ENCODE peak calls at places on chromosome 1, in five cellular contexts. X is progenitor cell of endocrine pancreas, E is lower leg skin, R is ovary, N is neural crest cell. V is an unnamed sample.
A peak's percentile ranks its signal among the peaks of the same experiment; 100 is the strongest.

GRCh38 chr1:98205291-98206017 is 284.6 kb upstream of the DPYD start:
- DNase-seq in X (no peak), E (no peak), R (no peak), N (no peak), V (no peak)

GRCh38 chr1:160177231-160177630 is 13.1 kb upstream of the CASQ1 start:
- DNase-seq in X (no peak), E (no peak), R (no peak), N (no peak), V (no peak)

GRCh38 chr1:219298581-219299148 is 125.0 kb downstream of the LYPLAL1 start:
- DNase-seq in X (no peak), E (no peak), R (no peak), N (no peak), V (peak; percentile 61)

GRCh38 chr1:182129398-182129797 is 67.9 kb upstream of the ZNF648 start:
- DNase-seq in X (no peak), E (no peak), R (no peak), N (no peak), V (no peak)

GRCh38 chr1:95095833-95096217 is 21.3 kb upstream of the TLCD4 start:
- DNase-seq in X (no peak), E (no peak), R (no peak), N (no peak), V (peak; percentile 19)

GRCh38 chr1:203625623-203626189 is 926 bp upstream of the ATP2B4 start:
- DNase-seq in X (no peak), E (peak; percentile 78), R (peak; percentile 29), N (no peak), V (no peak)

GRCh38 chr1:59150537-59151386 is 146.1 kb upstream of the FGGY start:
- DNase-seq in X (no peak), E (peak; percentile 75), R (peak; percentile 87), N (no peak), V (peak; percentile 98)

GRCh38 chr1:20078166-20078565 is 8.2 kb downstream of the PLA2G5 start:
- DNase-seq in X (no peak), E (no peak), R (no peak), N (no peak), V (no peak)

GRCh38 chr1:117591248-117591647 is 14.6 kb upstream of the TENT5C start:
- DNase-seq in X (no peak), E (no peak), R (no peak), N (no peak), V (no peak)

GRCh38 chr1:171441278-171441677 is 44.1 kb upstream of the PRRC2C start:
- DNase-seq in X (no peak), E (no peak), R (no peak), N (no peak), V (peak; percentile 4)

GRCh38 chr1:176142973-176143372 is 64.1 kb downstream of the COP1 start:
- DNase-seq in X (no peak), E (no peak), R (no peak), N (no peak), V (no peak)

GRCh38 chr1:153552335-153552734 is 3.3 kb upstream of the S100A3 start:
- DNase-seq in X (no peak), E (no peak), R (no peak), N (no peak), V (no peak)

GRCh38 chr1:228837817-228838716 is 102.8 kb downstream of the RHOU start:
- DNase-seq in X (peak; percentile 32), E (no peak), R (peak; percentile 82), N (no peak), V (peak; percentile 52)

GRCh38 chr1:95021085-95021484 is 51.7 kb downstream of the ALG14 start:
- DNase-seq in X (no peak), E (no peak), R (no peak), N (no peak), V (no peak)

GRCh38 chr1:172588296-172589291 is 55.6 kb downstream of the SUCO start:
- DNase-seq in X (no peak), E (no peak), R (no peak), N (no peak), V (no peak)

GRCh38 chr1:244918422-244919319 is 54.3 kb upstream of the HNRNPU start:
- DNase-seq in X (peak; percentile 11), E (no peak), R (peak; percentile 22), N (peak; percentile 9), V (no peak)

GRCh38 chr1:48026275-48026674 is 29.1 kb upstream of the TRABD2B start:
- DNase-seq in X (no peak), E (peak; percentile 43), R (no peak), N (no peak), V (no peak)

GRCh38 chr1:2523191-2523890 is 3.1 kb downstream of the PANK4 start:
- DNase-seq in X (no peak), E (no peak), R (no peak), N (no peak), V (no peak)

GRCh38 chr1:3070304-3070653 is 1.3 kb downstream of the PRDM16 start:
- DNase-seq in X (no peak), E (no peak), R (no peak), N (no peak), V (no peak)

GRCh38 chr1:77398115-77398514 is 116.3 kb downstream of the AK5 start:
- DNase-seq in X (no peak), E (no peak), R (no peak), N (no peak), V (no peak)

GRCh38 chr1:201229771-201230635 is 39.4 kb downstream of the IGFN1 start:
- DNase-seq in X (no peak), E (no peak), R (no peak), N (no peak), V (no peak)

GRCh38 chr1:40462956-40463590 is 12.8 kb downstream of the ZFP69B start:
- DNase-seq in X (no peak), E (no peak), R (no peak), N (no peak), V (no peak)

GRCh38 chr1:232880354-232880753 is 70.1 kb upstream of the NTPCR start:
- DNase-seq in X (no peak), E (no peak), R (no peak), N (peak; percentile 39), V (no peak)

GRCh38 chr1:23622284-23622683 is 63.0 kb upstream of the ID3 start:
- DNase-seq in X (no peak), E (no peak), R (no peak), N (no peak), V (no peak)
- TF ChIP-seq CTCF in X (no peak), E (no peak), R (no peak), N (no peak), V (no peak)

GRCh38 chr1:18943914-18944572 is 12.4 kb downstream of the IFFO2 start:
- DNase-seq in X (no peak), E (no peak), R (no peak), N (no peak), V (no peak)
- TF ChIP-seq CTCF in X (no peak), E (no peak), R (no peak), N (no peak), V (no peak)

GRCh38 chr1:26814893-26815292 is 11.6 kb upstream of the ZDHHC18 start:
- DNase-seq in X (no peak), E (no peak), R (no peak), N (no peak), V (no peak)

GRCh38 chr1:26824735-26825134 is 1.8 kb upstream of the ZDHHC18 start:
- DNase-seq in X (no peak), E (no peak), R (no peak), N (no peak), V (no peak)

GRCh38 chr1:26826261-26827201 is at the start of gene ZDHHC18:
- DNase-seq in X (peak; percentile 68), E (peak; percentile 56), R (peak; percentile 65), N (peak; percentile 67), V (no peak)

GRCh38 chr1:26822737-26823395 is 3.6 kb upstream of the ZDHHC18 start:
- DNase-seq in X (no peak), E (no peak), R (no peak), N (no peak), V (no peak)

DNA sequence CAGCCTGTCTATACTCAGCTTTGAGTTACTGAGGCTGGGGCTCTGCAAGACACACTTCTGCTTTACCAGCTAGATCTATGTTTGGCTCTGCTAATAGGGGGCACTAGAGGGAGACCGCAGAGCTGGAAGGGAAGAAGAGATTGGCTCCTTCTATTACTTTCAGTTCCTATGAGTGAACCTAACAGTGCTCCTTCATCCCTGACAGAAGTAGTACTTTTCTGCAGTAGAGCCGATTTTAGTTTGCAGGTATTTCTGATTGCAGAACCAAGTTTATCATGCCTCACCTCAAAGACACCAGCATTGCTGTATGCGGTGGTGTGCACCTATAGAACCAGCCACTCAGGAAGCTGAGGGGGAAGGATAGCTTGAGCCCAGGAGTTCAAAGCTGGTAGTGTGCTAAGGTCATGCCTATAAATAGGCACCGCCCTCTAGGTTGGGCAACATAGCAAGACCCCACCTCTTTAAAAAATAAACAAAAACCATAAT is 5.7 kb upstream of the ZDHHC18 start:
- DNase-seq in X (no peak), E (no peak), R (no peak), N (no peak), V (no peak)
- TF ChIP-seq CTCF in X (no peak), E (no peak), R (no peak), N (no peak), V (no peak)

GRCh38 chr1:226549937-226550670 is 1.5 kb downstream of the STUM start:
- DNase-seq in X (no peak), E (no peak), R (peak; percentile 23), N (peak; percentile 5), V (no peak)
- TF ChIP-seq CTCF in X (peak; percentile 10), E (no peak), R (no peak), N (peak; percentile 27), V (peak; percentile 17)

DNA sequence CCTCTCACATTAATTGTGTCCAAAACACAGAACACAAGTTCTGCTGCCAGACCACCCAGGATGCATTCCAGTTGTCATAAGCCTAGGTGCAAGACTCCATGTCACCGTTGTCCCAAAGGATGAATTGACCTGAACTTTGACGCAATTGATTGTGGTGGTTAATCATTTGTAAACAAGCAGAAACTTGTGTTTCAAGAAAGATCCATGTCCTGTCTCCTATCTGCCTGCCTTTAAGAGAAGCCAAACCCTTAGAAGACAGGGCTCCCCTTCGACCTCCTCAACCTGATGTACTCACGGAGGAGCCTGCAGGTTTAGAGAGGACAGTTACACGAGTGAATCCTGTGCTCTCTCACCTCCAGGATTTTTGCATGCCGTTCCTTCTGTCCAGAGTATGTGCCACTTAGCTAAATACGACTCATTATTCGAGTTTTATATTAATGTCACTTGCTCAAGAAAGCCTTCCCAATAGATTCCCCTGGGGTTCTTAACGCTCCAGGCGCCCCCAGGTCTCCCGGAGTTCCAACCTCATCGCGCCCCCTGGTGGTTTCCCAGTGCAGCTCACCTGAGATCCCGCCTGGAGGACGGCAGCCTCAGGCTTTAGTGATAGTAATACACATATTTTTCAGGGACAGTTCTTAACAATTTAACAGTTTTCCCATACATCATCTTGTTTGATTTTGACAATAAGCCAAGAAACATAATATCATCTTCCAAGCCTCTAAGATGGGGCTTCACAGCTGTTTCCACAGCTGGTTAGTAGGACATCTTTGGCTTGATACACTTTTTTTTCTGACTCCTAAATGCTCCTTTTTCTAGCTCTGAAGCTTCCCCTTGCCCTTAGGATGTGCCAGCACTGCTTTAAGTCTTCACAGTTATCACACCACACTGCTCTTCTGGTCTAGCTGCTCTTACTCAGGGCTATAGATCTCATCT is 2.4 kb upstream of the C8B start:
- DNase-seq in X (peak; percentile 46), E (no peak), R (no peak), N (peak; percentile 54), V (no peak)
- TF ChIP-seq CTCF in X (peak; percentile 77), E (no peak), R (no peak), N (peak; percentile 69), V (peak; percentile 57)

GRCh38 chr1:193031431-193031830 is 27.7 kb downstream of the UCHL5 start:
- DNase-seq in X (no peak), E (no peak), R (no peak), N (no peak), V (no peak)
- TF ChIP-seq CTCF in X (peak; percentile 41), E (no peak), R (no peak), N (peak; percentile 55), V (peak; percentile 23)